ENCODE peak calls at places on chromosomes 11 and 22, in ten cellular contexts. G is NCI-H524, Y is Daoy, L is OCI-LY7, N is NCI-H1417, O is RPMI7951, W is RCC 7860, U is A172, S is kidney tubule cell, P is GM23338. Z is an unnamed sample.

GRCh38 chr11:78696177-78696576 is 121.5 kb upstream of the NARS2 start:
- DNase-seq in N (no peak), G (no peak), U (no peak), L (no peak), P (no peak), S (no peak), Y (no peak), W (no peak), O (no peak), Z (no peak)

GRCh38 chr11:85898456-85898855 is 43.3 kb downstream of the CCDC83 start:
- DNase-seq in P (no peak), S (no peak), N (no peak), W (no peak), G (no peak), U (no peak), Y (no peak), L (no peak), O (no peak), Z (no peak)

GRCh38 chr22:43883012-43883661 is 8.7 kb downstream of the PNPLA5 start:
- DNase-seq in N (peak), G (peak), S (peak), U (peak), W (peak), P (peak), Y (peak), L (peak), O (peak), Z (peak)

GRCh38 chr22:45442120-45442519 is 28.6 kb downstream of the RIBC2 start:
- DNase-seq in P (no peak), N (no peak), Y (no peak), L (no peak), G (no peak), S (no peak), U (no peak), O (no peak), W (no peak), Z (no peak)

GRCh38 chr11:8808226-8808585 is 102.8 kb upstream of the AKIP1 start:
- DNase-seq in L (no peak), N (no peak), O (peak), W (no peak), P (no peak), G (no peak), S (no peak), Y (no peak), U (peak), Z (no peak)

GRCh38 chr11:17803751-17804334 is 69.3 kb downstream of the KCNC1 start:
- DNase-seq in U (no peak), W (no peak), N (peak), G (peak), Y (no peak), S (peak), P (no peak), O (no peak), L (no peak), Z (no peak)

GRCh38 chr11:6433998-6434650 is 6.7 kb downstream of the HPX start:
- DNase-seq in P (no peak), G (no peak), L (peak), U (no peak), N (peak), W (no peak), S (no peak), O (no peak), Y (no peak), Z (no peak)

GRCh38 chr11:66745356-66746235 is 16.6 kb upstream of the SPTBN2 start:
- DNase-seq in U (peak), P (peak), N (peak), G (no peak), L (peak), O (no peak), W (no peak), Y (peak), S (peak), Z (no peak)

GRCh38 chr22:28051787-28052356 is 132.8 kb upstream of the PITPNB start:
- DNase-seq in Y (peak), N (peak), P (peak), L (peak), S (peak), W (peak), O (peak), U (peak), G (peak), Z (peak)

GRCh38 chr11:116984186-116984585 is 114.0 kb downstream of the SIK3 start:
- DNase-seq in P (no peak), G (no peak), U (no peak), Y (no peak), L (no peak), N (no peak), S (no peak), W (no peak), O (peak), Z (no peak)

GRCh38 chr11:64675417-64676252 is 47.4 kb downstream of the NRXN2 start:
- DNase-seq in O (peak), P (no peak), W (peak), S (peak), N (peak), L (no peak), U (peak), G (peak), Y (peak), Z (peak)